ENCODE peak calls at places on chromosomes 12 and 14, in eight cellular contexts. Z is IMR-90; F is aorta; A is HepG2; S is mesendoderm; L is GM23248; Q is HCT116; R is CD4-positive, alpha-beta T cell. H is an unnamed sample.

GRCh38 chr12:86389949-86390348 is 133.8 kb upstream of the MGAT4C start:
- DNase-seq in A (no peak), F (no peak), Q (no peak), L (no peak), R (no peak), Z (peak), S (no peak), H (no peak)

GRCh38 chr14:81256289-81256960 is 35.7 kb upstream of the GTF2A1 start:
- DNase-seq in S (no peak), Q (no peak), R (no peak), A (no peak), L (no peak), Z (no peak), F (no peak), H (no peak)

GRCh38 chr14:96925422-96925821 is 128.2 kb downstream of the VRK1 start:
- DNase-seq in A (no peak), F (no peak), R (no peak), L (no peak), Z (no peak), S (peak), Q (no peak), H (no peak)

GRCh38 chr12:43921666-43922337 is 85.9 kb downstream of the TMEM117 start:
- DNase-seq in Z (peak), Q (no peak), S (peak), R (no peak), F (no peak), L (peak), A (no peak), H (no peak)

GRCh38 chr12:112134731-112135130 is 9.4 kb downstream of the TRAFD1 start:
- DNase-seq in Z (no peak), F (no peak), R (no peak), S (no peak), A (no peak), L (no peak), Q (no peak), H (no peak)

GRCh38 chr12:122975790-122976647 is 975 bp downstream of the OGFOD2 start:
- DNase-seq in A (no peak), R (no peak), F (peak), Z (no peak), S (peak), L (peak), Q (no peak), H (no peak)

GRCh38 chr14:53022593-53022992 is 71.7 kb upstream of the FERMT2 start:
- DNase-seq in Q (no peak), S (no peak), R (no peak), Z (peak), L (peak), A (no peak), F (no peak), H (no peak)

GRCh38 chr12:40253936-40254335 is 29.1 kb downstream of the LRRK2 start:
- DNase-seq in S (no peak), Q (no peak), A (no peak), F (no peak), R (no peak), L (peak), Z (peak), H (no peak)

GRCh38 chr12:123095074-123095694 is 55.7 kb downstream of the PITPNM2 start:
- DNase-seq in A (no peak), Z (no peak), F (no peak), Q (no peak), L (no peak), S (no peak), R (no peak), H (peak)

GRCh38 chr12:94788298-94788697 is 137.9 kb upstream of the TMCC3 start:
- DNase-seq in Q (no peak), R (no peak), F (no peak), L (no peak), S (no peak), A (no peak), Z (no peak), H (no peak)

GRCh38 chr14:98692832-98693231 is 579.2 kb downstream of the BCL11B start:
- DNase-seq in Q (no peak), S (no peak), L (no peak), A (no peak), F (no peak), Z (no peak), R (no peak), H (no peak)

GRCh38 chr12:57237653-57237951 is 8.1 kb downstream of the SHMT2 start:
- DNase-seq in A (no peak), L (no peak), Z (no peak), F (no peak), Q (no peak), S (no peak), R (no peak), H (no peak)

GRCh38 chr12:41606741-41607460 is 418.8 kb downstream of the PDZRN4 start:
- DNase-seq in S (peak), Q (no peak), A (no peak), Z (no peak), R (no peak), F (no peak), L (no peak), H (no peak)

GRCh38 chr12:104263580-104264358 is 39.8 kb upstream of the EID3 start:
- DNase-seq in L (peak), R (no peak), S (no peak), F (no peak), A (no peak), Q (no peak), Z (peak), H (no peak)

GRCh38 chr12:27682534-27682933 is 13.7 kb upstream of the REP15 start:
- DNase-seq in A (no peak), Q (no peak), S (no peak), L (peak), R (no peak), Z (peak), F (no peak), H (no peak)

GRCh38 chr12:66813137-66813867 is 134.4 kb upstream of the GRIP1 start:
- DNase-seq in Z (no peak), A (peak), F (no peak), R (no peak), Q (no peak), S (peak), L (no peak), H (no peak)

GRCh38 chr14:26137161-26137560 is 460.7 kb downstream of the NOVA1 start:
- DNase-seq in L (no peak), A (no peak), S (no peak), R (no peak), Z (no peak), F (no peak), Q (no peak), H (no peak)

GRCh38 chr14:90750191-90750590 is 66.0 kb downstream of the TTC7B start:
- DNase-seq in S (no peak), A (no peak), Q (no peak), Z (no peak), F (no peak), R (no peak), L (no peak), H (no peak)

GRCh38 chr12:131841547-131841946 is 13.4 kb downstream of the MMP17 start:
- DNase-seq in A (no peak), R (no peak), F (no peak), S (no peak), Z (no peak), Q (no peak), L (no peak), H (no peak)

GRCh38 chr14:89672636-89673279 is 255.7 kb upstream of the FOXN3 start:
- DNase-seq in F (no peak), L (no peak), S (no peak), A (peak), Q (no peak), R (no peak), Z (no peak), H (no peak)

GRCh38 chr14:53954551-53955233 is 1.9 kb downstream of the BMP4 start:
- DNase-seq in R (no peak), A (no peak), S (no peak), L (peak), Q (no peak), Z (peak), F (peak), H (no peak)

GRCh38 chr14:77145975-77146740 is 4.6 kb upstream of the ZDHHC22 start:
- DNase-seq in S (no peak), Q (no peak), R (no peak), F (no peak), A (no peak), L (no peak), Z (no peak), H (no peak)

GRCh38 chr12:104136577-104136976 is 1.4 kb downstream of the NFYB start:
- DNase-seq in R (no peak), Q (no peak), Z (peak), A (no peak), S (no peak), F (no peak), L (peak), H (no peak)

DNA sequence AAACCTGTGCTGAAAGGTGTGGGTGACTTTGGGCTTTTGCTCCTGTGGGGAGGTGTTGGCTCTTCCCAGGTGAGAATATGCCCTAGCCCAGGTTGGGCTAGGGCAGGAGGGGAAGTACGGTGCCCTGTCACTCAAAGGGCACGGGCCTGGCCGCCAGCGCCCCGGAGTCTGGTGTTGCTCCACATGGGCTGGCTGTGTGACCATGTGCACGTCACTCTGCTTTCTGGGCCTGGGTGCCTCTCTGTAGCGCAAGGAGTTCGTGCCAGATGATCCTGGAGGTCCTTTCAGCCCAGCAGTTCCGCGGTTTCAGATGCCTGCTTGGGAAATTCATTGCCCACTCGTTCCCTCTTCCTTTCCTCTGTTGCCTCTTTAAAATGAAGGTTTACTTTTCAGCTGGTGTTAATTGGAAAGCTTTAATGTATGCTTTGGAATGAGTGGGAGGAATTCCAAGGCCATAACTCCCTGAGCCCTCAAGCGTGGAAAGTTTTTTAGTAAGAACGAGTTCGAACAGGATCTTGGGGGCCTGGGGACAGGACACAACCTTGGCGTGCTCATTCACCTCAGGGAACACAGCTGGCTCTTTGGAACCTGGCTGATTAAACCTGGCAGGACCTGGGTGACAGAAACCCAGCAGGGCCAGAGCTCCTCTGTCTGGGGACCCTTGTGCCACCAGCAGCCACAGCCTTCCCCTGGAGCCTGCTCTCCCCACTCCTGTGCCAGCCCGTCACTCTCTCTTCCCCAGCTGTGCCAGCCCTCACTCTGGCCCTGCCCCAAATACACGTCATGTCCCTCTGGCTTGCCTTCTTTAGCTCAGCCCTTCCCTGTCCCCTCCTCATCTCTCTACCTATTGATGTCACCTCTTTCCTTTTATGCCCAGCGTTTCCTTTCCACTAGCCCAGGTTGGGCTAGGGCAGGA is 42.8 kb downstream of the TSPAN9 start:
- DNase-seq in Q (no peak), L (peak), A (no peak), F (peak), R (no peak), Z (peak), S (no peak), H (no peak)
- H3K27ac ChIP-seq in Q (no peak), L (peak), A (no peak), F (peak), R (no peak), Z (no peak), S (no peak), H (no peak)

GRCh38 chr12:124758266-124759200 is 105.1 kb downstream of the SCARB1 start:
- DNase-seq in L (no peak), Z (no peak), R (no peak), F (no peak), S (no peak), A (no peak), Q (no peak), H (no peak)

GRCh38 chr12:124760548-124760947 is 103.1 kb downstream of the SCARB1 start:
- DNase-seq in Z (no peak), Q (no peak), S (no peak), A (no peak), R (no peak), F (no peak), L (no peak), H (no peak)

GRCh38 chr12:124761876-124762275 is 101.8 kb downstream of the SCARB1 start:
- DNase-seq in A (no peak), S (no peak), F (no peak), Z (no peak), R (no peak), L (no peak), Q (no peak), H (no peak)

GRCh38 chr12:124761056-124761455 is 102.6 kb downstream of the SCARB1 start:
- DNase-seq in Q (no peak), A (no peak), L (no peak), R (no peak), F (no peak), Z (no peak), S (no peak), H (no peak)

DNA sequence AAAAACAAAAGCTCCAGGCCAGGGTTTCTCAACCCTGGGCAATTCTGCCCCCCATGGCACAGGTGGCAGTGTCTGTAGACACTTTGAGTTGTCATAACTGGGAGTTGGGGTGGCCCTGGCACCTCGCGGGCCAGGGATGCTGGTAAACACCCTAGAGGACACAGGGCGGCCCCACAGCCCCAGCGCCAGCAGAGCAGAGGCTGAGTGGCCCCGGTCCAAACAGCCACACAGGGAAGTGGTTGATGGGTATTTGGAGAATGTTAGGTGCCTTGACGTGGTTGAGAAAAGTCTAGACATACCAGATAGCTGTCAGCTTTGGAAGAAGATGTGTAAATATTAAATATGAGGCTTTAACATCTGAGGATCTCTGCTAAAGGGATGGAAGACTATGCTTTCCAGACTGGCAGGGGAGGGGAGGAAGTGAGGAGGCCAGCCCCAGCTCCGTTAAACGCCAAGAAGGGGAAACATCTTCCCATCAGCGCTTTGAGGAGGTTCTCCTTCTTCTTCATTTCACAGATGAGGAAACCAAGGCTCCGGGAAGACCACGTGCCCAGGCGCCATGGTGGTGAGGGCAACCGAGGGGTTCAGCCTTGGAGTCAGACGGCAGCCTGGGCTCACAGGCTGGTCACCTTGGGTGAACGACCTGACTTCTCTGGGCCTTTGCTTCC is 103.7 kb downstream of the SCARB1 start:
- DNase-seq in F (no peak), Z (no peak), A (no peak), S (no peak), R (no peak), Q (no peak), L (no peak), H (no peak)
- H3K27ac ChIP-seq in F (no peak), Z (no peak), A (no peak), S (no peak), R (no peak), Q (no peak), L (no peak), H (peak)

DNA sequence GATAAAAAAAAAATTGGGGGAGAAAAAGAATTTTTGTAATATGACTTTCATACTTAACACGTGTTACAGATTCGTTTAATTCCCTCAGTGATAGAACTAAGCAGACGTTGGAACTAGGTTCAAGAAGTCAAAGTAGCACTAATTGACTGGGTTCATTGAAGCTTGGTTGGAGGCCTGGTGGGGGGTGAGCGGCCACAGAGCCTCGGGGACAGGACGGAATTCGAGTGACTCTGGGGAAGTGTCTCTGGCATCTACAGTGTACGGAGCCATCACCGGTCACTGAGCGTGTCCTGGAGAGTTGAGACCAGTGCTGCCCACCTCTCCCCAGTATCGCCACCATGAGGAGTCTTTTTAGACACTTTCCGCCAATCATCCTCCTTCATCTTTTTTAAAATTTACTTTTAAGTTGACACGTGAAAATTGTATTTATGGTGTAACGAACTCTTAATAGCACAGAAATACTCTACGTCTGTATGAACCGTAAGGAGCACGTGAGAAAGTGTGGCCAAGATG is 1.3 kb downstream of the ZFYVE21 start:
- DNase-seq in F (no peak), A (peak), Q (no peak), R (no peak), L (no peak), Z (no peak), S (no peak), H (no peak)
- H3K27ac ChIP-seq in F (no peak), A (peak), Q (peak), R (no peak), L (no peak), Z (no peak), S (no peak), H (no peak)

DNA sequence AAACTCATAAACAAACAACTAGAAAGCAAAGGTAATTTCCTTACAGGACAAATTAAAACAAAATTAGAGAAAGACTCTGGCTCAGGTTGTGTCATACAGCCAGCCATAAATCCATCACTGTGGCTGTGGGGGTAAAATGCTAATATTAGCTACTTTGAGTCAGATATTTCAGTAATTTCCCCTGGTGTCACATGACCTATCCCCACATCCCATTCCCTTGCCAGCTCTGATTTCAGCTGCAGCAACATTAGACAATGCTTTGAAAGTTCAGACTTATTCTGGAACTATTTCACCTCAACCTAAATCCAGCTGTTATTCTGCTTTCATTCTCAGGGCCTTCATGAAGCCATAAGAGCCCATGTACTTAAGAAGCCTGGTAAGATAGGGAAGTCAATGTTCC is 55.3 kb downstream of the RPL10L start:
- DNase-seq in Z (no peak), Q (no peak), F (no peak), L (no peak), S (no peak), A (no peak), R (no peak), H (no peak)
- H3K27ac ChIP-seq in Z (no peak), Q (no peak), F (no peak), L (no peak), S (no peak), A (no peak), R (no peak), H (no peak)